ENCODE peak calls at places on chromosomes 11 and 22, in nine cellular contexts. S is endothelial cell, I is stomach, B is omental fat pad, O is cardiac fibroblast, C is nephron progenitor cell, L is body of pancreas, E is spleen, Q is DND-41. X is an unnamed sample.

GRCh38 chr11:88508808-88509581 is 171.5 kb upstream of the CTSC start:
- DNase-seq in S (peak; percentile 54), I (no peak), B (no peak), O (peak; percentile 33), C (peak; percentile 50), L (peak; percentile 34), E (peak; percentile 75), Q (no peak), X (no peak)

GRCh38 chr11:61967924-61968757 is 707 bp upstream of the FTH1 start:
- DNase-seq in S (peak; percentile 20), I (peak; percentile 49), B (peak; percentile 24), O (peak; percentile 36), C (peak; percentile 46), L (peak; percentile 46), E (peak; percentile 91), Q (peak; percentile 66), X (no peak)

GRCh38 chr22:36386351-36386899 is 1.3 kb downstream of the MYH9 start:
- DNase-seq in S (no peak), I (no peak), B (no peak), O (peak; percentile 36), C (peak; percentile 60), L (no peak), E (peak; percentile 89), Q (peak; percentile 39), X (no peak)

GRCh38 chr11:44955019-44955738 is 4.5 kb upstream of the TP53I11 start:
- DNase-seq in S (peak; percentile 71), I (peak; percentile 55), B (peak; percentile 40), O (peak; percentile 94), C (no peak), L (no peak), E (no peak), Q (peak; percentile 55), X (peak; percentile 46)

GRCh38 chr11:19660076-19660475 is 52.6 kb upstream of the NAV2 start:
- DNase-seq in S (no peak), I (no peak), B (no peak), O (no peak), C (no peak), L (no peak), E (no peak), Q (no peak), X (no peak)

GRCh38 chr11:59141673-59142460 is 789 bp upstream of the FAM111A start:
- DNase-seq in S (no peak), I (no peak), B (no peak), O (no peak), C (no peak), L (no peak), E (no peak), Q (no peak), X (no peak)

GRCh38 chr11:88434333-88434976 is 96.9 kb upstream of the CTSC start:
- DNase-seq in S (no peak), I (no peak), B (no peak), O (no peak), C (no peak), L (no peak), E (peak; percentile 57), Q (peak; percentile 26), X (no peak)

GRCh38 chr11:60782393-60783140 is 2.6 kb upstream of the MS4A10 start:
- DNase-seq in S (no peak), I (no peak), B (no peak), O (no peak), C (no peak), L (no peak), E (peak; percentile 60), Q (no peak), X (no peak)

DNA sequence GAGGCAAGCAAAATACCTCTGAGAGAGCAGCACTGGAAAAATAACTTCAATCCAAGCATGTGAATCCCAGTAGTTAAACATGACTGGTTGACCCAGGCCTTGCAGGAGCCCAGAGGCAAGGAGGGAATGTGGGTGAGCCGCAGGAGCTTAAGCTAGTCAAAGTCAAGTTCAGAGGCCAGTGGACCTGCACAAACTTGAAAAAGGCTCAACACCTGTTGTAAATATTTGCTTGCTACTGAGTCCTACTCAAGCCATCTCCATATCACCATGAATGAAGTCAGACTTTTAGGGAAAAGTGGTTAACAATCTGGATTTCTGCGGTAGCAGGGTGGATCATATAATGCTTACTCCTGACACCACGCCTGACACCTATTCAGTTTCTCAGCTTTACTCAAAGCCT is 4.8 kb upstream of the CAT start:
- DNase-seq in S (no peak), I (peak; percentile 38), B (no peak), O (no peak), C (no peak), L (no peak), E (no peak), Q (no peak), X (no peak)
- TF ChIP-seq CTCF in S (no peak), I (no peak), B (no peak), O (no peak), C (no peak), L (no peak), E (no peak), Q (no peak), X (no peak)

GRCh38 chr22:50626314-50626855 is 1.6 kb downstream of the ARSA start:
- DNase-seq in S (no peak), I (peak; percentile 24), B (no peak), O (no peak), C (no peak), L (no peak), E (peak; percentile 75), Q (no peak), X (no peak)

GRCh38 chr22:50627452-50627913 is 469 bp downstream of the ARSA start:
- DNase-seq in S (peak; percentile 41), I (peak; percentile 28), B (no peak), O (no peak), C (peak; percentile 53), L (peak; percentile 35), E (peak; percentile 90), Q (peak; percentile 49), X (no peak)

GRCh38 chr22:50628543-50629134 is 687 bp upstream of the ARSA start:
- DNase-seq in S (no peak), I (peak; percentile 21), B (no peak), O (no peak), C (no peak), L (no peak), E (peak; percentile 66), Q (no peak), X (no peak)

GRCh38 chr22:50626856-50627451 is 998 bp downstream of the ARSA start:
- DNase-seq in S (no peak), I (peak; percentile 28), B (no peak), O (no peak), C (no peak), L (peak; percentile 18), E (peak; percentile 89), Q (no peak), X (no peak)

DNA sequence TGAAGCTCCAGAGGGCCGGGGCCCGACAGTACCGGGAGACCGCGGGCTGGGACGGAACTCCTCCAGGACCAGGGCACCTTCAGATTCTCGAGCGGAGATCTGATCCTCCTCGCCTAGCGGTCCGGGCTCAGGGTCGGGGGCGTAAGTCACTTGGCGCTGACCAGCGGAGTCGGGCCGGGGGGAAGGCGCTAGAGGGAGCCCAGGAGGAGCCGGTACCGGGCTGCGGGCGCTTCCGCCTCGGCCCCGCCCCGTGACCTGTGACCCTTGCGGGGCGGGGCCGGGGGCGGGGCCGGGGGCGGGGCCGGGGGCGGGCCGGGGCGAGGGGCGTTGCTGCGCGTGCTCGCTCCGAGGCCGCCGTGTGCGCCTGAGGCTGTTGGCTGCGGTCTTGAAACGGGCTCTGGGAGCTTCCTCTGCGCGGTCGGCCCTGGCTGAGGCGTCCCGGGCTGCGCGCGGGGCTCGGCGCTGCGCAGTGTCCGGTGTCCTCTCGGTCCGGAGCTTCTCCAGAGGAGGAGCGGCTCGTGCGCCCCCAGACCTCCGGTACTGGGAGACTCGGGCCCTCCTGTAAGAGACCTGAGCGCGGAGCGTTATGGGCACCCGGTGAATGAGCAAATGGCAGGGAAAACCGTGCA is at the start of gene ARSA:
- DNase-seq in S (peak; percentile 76), I (peak; percentile 82), B (no peak), O (peak; percentile 87), C (peak; percentile 83), L (peak; percentile 86), E (peak; percentile 96), Q (peak; percentile 84), X (no peak)
- TF ChIP-seq CTCF in S (peak; percentile 13), I (no peak), B (no peak), O (peak; percentile 41), C (no peak), L (peak; percentile 35), E (peak; percentile 46), Q (peak; percentile 56), X (peak; percentile 63)

DNA sequence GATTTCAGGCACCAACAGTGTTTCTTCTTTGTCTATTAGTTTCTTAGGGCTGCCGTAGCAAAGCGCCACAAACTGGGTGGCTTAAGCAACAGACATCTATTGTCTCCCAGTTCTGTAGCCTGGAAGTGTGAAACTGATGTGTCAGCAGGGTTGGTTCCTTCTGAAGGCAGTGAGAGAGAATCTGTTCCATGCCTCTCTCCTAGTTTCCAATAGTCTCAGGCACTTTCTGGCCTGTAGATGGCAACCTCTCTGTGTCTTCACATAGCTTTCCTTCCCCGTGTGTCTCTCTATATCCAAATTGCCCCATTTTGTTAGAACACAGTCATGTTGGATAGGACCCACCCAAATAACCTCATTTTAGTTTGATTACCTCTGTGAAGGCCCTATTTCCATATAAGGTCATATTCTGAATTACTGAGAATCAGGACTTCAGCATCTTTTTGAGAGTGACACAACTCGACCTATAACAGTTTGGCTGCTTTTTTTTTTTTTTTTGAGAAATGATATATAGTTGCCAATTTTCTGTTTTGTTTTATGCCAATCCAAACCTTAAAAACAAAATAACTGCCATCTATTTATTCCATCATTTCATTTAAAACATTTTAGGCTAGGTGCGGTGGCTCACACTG is 108.2 kb downstream of the SLC36A4 start:
- DNase-seq in S (peak; percentile 19), I (no peak), B (no peak), O (peak; percentile 61), C (no peak), L (peak; percentile 28), E (no peak), Q (no peak), X (no peak)
- TF ChIP-seq CTCF in S (no peak), I (no peak), B (no peak), O (peak; percentile 74), C (peak; percentile 30), L (peak; percentile 44), E (no peak), Q (peak; percentile 58), X (peak; percentile 76)

GRCh38 chr11:120229451-120230424 is 10.2 kb upstream of the POU2F3 start:
- DNase-seq in S (peak; percentile 41), I (no peak), B (no peak), O (no peak), C (no peak), L (no peak), E (no peak), Q (peak; percentile 17), X (no peak)

GRCh38 chr11:120230433-120231071 is 9.4 kb upstream of the POU2F3 start:
- DNase-seq in S (no peak), I (no peak), B (no peak), O (no peak), C (no peak), L (no peak), E (no peak), Q (no peak), X (no peak)

GRCh38 chr11:120226714-120227113 is 13.2 kb upstream of the POU2F3 start:
- DNase-seq in S (no peak), I (no peak), B (no peak), O (no peak), C (no peak), L (no peak), E (peak; percentile 84), Q (no peak), X (no peak)

GRCh38 chr11:120227228-120227852 is 12.6 kb upstream of the POU2F3 start:
- DNase-seq in S (no peak), I (no peak), B (no peak), O (no peak), C (no peak), L (no peak), E (no peak), Q (no peak), X (no peak)

DNA sequence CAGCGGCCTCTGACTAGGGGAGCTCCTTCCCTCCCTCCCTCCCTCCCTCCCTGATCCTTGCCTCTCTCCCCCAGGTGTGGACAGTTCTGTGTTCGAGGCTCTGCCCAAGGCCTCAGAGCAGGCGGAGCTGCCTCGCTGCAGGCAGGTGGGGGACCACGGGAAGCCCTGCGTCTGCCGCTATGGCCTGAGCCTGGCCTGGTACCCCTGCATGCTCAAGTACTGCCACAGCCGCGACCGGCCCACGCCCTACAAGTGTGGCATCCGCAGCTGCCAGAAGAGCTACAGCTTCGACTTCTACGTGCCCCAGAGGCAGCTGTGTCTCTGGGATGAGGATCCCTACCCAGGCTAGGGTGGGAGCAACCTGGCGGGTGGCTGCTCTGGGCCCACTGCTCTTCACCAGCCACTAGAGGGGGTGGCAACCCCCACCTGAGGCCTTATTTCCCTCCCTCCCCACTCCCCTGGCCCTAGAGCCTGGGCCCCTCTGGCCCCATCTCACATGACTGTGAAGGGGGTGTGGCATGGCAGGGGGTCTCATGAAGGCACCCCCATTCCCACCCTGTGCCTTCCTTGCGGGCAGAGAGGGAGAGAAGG is 11.1 kb upstream of the POU2F3 start:
- DNase-seq in S (no peak), I (no peak), B (no peak), O (no peak), C (no peak), L (no peak), E (no peak), Q (no peak), X (no peak)
- TF ChIP-seq CTCF in S (peak; percentile 32), I (no peak), B (no peak), O (peak; percentile 17), C (peak; percentile 29), L (no peak), E (peak; percentile 15), Q (peak; percentile 36), X (peak; percentile 30)

X was measured in BJ.